ENCODE peak calls at places on chromosomes 2 and 18, in nine cellular contexts. One of them, this sample, is unnamed.

GRCh38 chr18:75418293-75418692 is 9.2 kb downstream of the SMIM21 start:
- DNase-seq in endothelial cell: no peak
- DNase-seq in keratinocyte: no peak
- DNase-seq in cardiac muscle cell: no peak
- DNase-seq in cardiac fibroblast: no peak
- DNase-seq in GM12865: no peak
- DNase-seq in ovary: no peak
- DNase-seq in breast epithelium: no peak
- DNase-seq in OCI-LY7: no peak
- DNase-seq in this sample: no peak

GRCh38 chr2:119354860-119355259 is 11.8 kb downstream of the C2orf76 start:
- DNase-seq in GM12865: no peak
- DNase-seq in keratinocyte: no peak
- DNase-seq in ovary: no peak
- DNase-seq in cardiac muscle cell: no peak
- DNase-seq in cardiac fibroblast: no peak
- DNase-seq in endothelial cell: no peak
- DNase-seq in breast epithelium: no peak
- DNase-seq in OCI-LY7: no peak
- DNase-seq in this sample: no peak

GRCh38 chr2:12236136-12236834 is 480.5 kb upstream of the TRIB2 start:
- DNase-seq in ovary: no peak
- DNase-seq in OCI-LY7: no peak
- DNase-seq in breast epithelium: no peak
- DNase-seq in keratinocyte: no peak
- DNase-seq in cardiac muscle cell: no peak
- DNase-seq in endothelial cell: no peak
- DNase-seq in GM12865: no peak
- DNase-seq in cardiac fibroblast: peak
- DNase-seq in this sample: no peak

GRCh38 chr2:177731384-177731783 is 338.8 kb downstream of the AGPS start:
- DNase-seq in breast epithelium: no peak
- DNase-seq in ovary: no peak
- DNase-seq in endothelial cell: no peak
- DNase-seq in OCI-LY7: no peak
- DNase-seq in cardiac muscle cell: no peak
- DNase-seq in keratinocyte: no peak
- DNase-seq in GM12865: no peak
- DNase-seq in cardiac fibroblast: no peak
- DNase-seq in this sample: no peak

GRCh38 chr18:76162886-76163285 is 332.2 kb downstream of the ZNF516 start:
- DNase-seq in ovary: no peak
- DNase-seq in keratinocyte: no peak
- DNase-seq in cardiac fibroblast: no peak
- DNase-seq in cardiac muscle cell: no peak
- DNase-seq in OCI-LY7: no peak
- DNase-seq in GM12865: no peak
- DNase-seq in breast epithelium: no peak
- DNase-seq in endothelial cell: no peak
- DNase-seq in this sample: no peak

GRCh38 chr18:78293940-78294401 is 685.6 kb upstream of the SALL3 start:
- DNase-seq in GM12865: no peak
- DNase-seq in OCI-LY7: no peak
- DNase-seq in cardiac muscle cell: no peak
- DNase-seq in endothelial cell: no peak
- DNase-seq in cardiac fibroblast: no peak
- DNase-seq in keratinocyte: no peak
- DNase-seq in ovary: no peak
- DNase-seq in breast epithelium: no peak
- DNase-seq in this sample: no peak

GRCh38 chr2:16952368-16952767 is 286.7 kb upstream of the CYRIA start:
- DNase-seq in keratinocyte: no peak
- DNase-seq in cardiac fibroblast: no peak
- DNase-seq in ovary: no peak
- DNase-seq in GM12865: no peak
- DNase-seq in endothelial cell: no peak
- DNase-seq in breast epithelium: no peak
- DNase-seq in OCI-LY7: no peak
- DNase-seq in cardiac muscle cell: peak
- DNase-seq in this sample: no peak

GRCh38 chr18:49638891-49639557 is 77.2 kb downstream of the LIPG start:
- DNase-seq in endothelial cell: no peak
- DNase-seq in cardiac fibroblast: no peak
- DNase-seq in OCI-LY7: no peak
- DNase-seq in ovary: no peak
- DNase-seq in keratinocyte: no peak
- DNase-seq in GM12865: no peak
- DNase-seq in breast epithelium: no peak
- DNase-seq in cardiac muscle cell: no peak
- DNase-seq in this sample: no peak

GRCh38 chr2:44836174-44836573 is 105.3 kb upstream of the SIX3 start:
- DNase-seq in OCI-LY7: no peak
- DNase-seq in GM12865: peak
- DNase-seq in keratinocyte: no peak
- DNase-seq in cardiac muscle cell: no peak
- DNase-seq in breast epithelium: no peak
- DNase-seq in endothelial cell: no peak
- DNase-seq in ovary: no peak
- DNase-seq in cardiac fibroblast: no peak
- DNase-seq in this sample: no peak

GRCh38 chr2:954687-955000 is 4.0 kb downstream of the SNTG2 start:
- DNase-seq in keratinocyte: no peak
- DNase-seq in GM12865: no peak
- DNase-seq in endothelial cell: no peak
- DNase-seq in ovary: no peak
- DNase-seq in cardiac muscle cell: no peak
- DNase-seq in cardiac fibroblast: no peak
- DNase-seq in breast epithelium: no peak
- DNase-seq in OCI-LY7: no peak
- DNase-seq in this sample: no peak

GRCh38 chr2:50773533-50773932 is 258.4 kb downstream of the NRXN1 start:
- DNase-seq in cardiac fibroblast: no peak
- DNase-seq in cardiac muscle cell: no peak
- DNase-seq in ovary: no peak
- DNase-seq in keratinocyte: no peak
- DNase-seq in endothelial cell: no peak
- DNase-seq in breast epithelium: no peak
- DNase-seq in OCI-LY7: no peak
- DNase-seq in GM12865: no peak
- DNase-seq in this sample: no peak

GRCh38 chr2:183172220-183172887 is 48.1 kb downstream of the NUP35 start:
- DNase-seq in cardiac fibroblast: no peak
- DNase-seq in cardiac muscle cell: no peak
- DNase-seq in keratinocyte: no peak
- DNase-seq in endothelial cell: no peak
- DNase-seq in GM12865: no peak
- DNase-seq in ovary: no peak
- DNase-seq in OCI-LY7: no peak
- DNase-seq in breast epithelium: no peak
- DNase-seq in this sample: no peak

GRCh38 chr2:19141234-19142004 is 217.0 kb downstream of the OSR1 start:
- DNase-seq in OCI-LY7: no peak
- DNase-seq in GM12865: no peak
- DNase-seq in cardiac muscle cell: no peak
- DNase-seq in ovary: no peak
- DNase-seq in keratinocyte: no peak
- DNase-seq in breast epithelium: no peak
- DNase-seq in endothelial cell: no peak
- DNase-seq in cardiac fibroblast: peak
- DNase-seq in this sample: no peak

GRCh38 chr18:12839526-12840196 is 44.4 kb downstream of the PTPN2 start:
- DNase-seq in breast epithelium: no peak
- DNase-seq in cardiac muscle cell: no peak
- DNase-seq in cardiac fibroblast: peak
- DNase-seq in endothelial cell: no peak
- DNase-seq in GM12865: peak
- DNase-seq in ovary: no peak
- DNase-seq in keratinocyte: no peak
- DNase-seq in OCI-LY7: peak
- DNase-seq in this sample: no peak

GRCh38 chr2:229715895-229716507 is 1.6 kb upstream of the DNER start:
- DNase-seq in cardiac muscle cell: peak
- DNase-seq in endothelial cell: peak
- DNase-seq in OCI-LY7: peak
- DNase-seq in cardiac fibroblast: peak
- DNase-seq in keratinocyte: no peak
- DNase-seq in ovary: no peak
- DNase-seq in breast epithelium: no peak
- DNase-seq in GM12865: peak
- DNase-seq in this sample: no peak

GRCh38 chr2:207012461-207012860 is 73.1 kb downstream of the CPO start:
- DNase-seq in OCI-LY7: no peak
- DNase-seq in keratinocyte: peak
- DNase-seq in breast epithelium: no peak
- DNase-seq in GM12865: no peak
- DNase-seq in cardiac fibroblast: peak
- DNase-seq in ovary: no peak
- DNase-seq in endothelial cell: no peak
- DNase-seq in cardiac muscle cell: no peak
- DNase-seq in this sample: no peak

DNA sequence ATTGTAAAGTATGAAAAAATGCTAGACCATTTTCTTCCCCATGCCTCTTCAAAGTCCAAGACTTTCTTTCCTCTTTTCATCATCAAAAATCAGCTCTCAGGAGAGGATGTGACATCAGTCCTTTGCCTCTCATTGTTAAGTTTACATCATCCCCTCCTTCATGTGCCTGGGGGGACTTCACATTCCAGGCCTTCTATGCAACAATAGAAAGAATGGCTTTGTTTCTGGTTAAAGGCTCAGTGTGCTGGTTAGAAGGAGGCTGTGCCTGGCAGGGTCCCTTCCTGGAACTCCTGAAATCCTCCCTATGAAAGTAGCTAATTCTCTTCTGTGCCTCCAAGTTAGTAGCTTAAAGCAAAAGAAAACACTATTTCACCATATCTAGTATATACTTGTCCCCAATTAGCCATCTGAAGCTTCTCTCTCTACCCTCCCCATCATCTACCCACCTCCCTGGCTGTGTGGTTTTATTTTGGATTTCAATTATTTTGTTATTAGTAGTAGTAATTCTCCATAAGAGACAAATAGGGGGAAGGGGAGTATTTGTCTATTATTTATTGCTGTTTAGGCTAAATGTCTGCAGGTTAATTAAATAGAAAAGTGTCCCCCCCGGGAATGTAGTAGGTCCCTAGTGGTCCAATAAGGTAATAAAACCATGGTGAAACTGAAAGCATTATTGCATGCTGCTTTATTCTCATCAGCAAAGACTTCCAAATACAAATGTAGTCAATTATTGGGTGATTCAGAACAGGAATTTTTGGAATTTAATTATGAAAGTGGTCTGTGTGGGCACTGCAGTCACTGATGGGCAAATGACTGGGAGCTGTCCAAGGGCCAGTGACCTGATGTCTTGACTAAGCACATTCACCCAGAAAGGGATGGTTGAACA is 69.0 kb downstream of the CPO start:
- DNase-seq in GM12865: no peak
- DNase-seq in breast epithelium: no peak
- DNase-seq in OCI-LY7: no peak
- DNase-seq in endothelial cell: peak
- DNase-seq in ovary: no peak
- DNase-seq in keratinocyte: peak
- DNase-seq in cardiac muscle cell: no peak
- DNase-seq in cardiac fibroblast: peak
- DNase-seq in this sample: no peak
- TF ChIP-seq CTCF in GM12865: no peak
- TF ChIP-seq CTCF in breast epithelium: peak
- TF ChIP-seq CTCF in OCI-LY7: peak
- TF ChIP-seq CTCF in endothelial cell: peak
- TF ChIP-seq CTCF in ovary: no peak
- TF ChIP-seq CTCF in keratinocyte: no peak
- TF ChIP-seq CTCF in cardiac muscle cell: no peak
- TF ChIP-seq CTCF in cardiac fibroblast: peak
- TF ChIP-seq CTCF in this sample: peak

GRCh38 chr2:66587216-66587615 is 152.3 kb downstream of the MEIS1 start:
- DNase-seq in keratinocyte: no peak
- DNase-seq in breast epithelium: no peak
- DNase-seq in endothelial cell: peak
- DNase-seq in GM12865: no peak
- DNase-seq in OCI-LY7: peak
- DNase-seq in cardiac fibroblast: peak
- DNase-seq in cardiac muscle cell: peak
- DNase-seq in ovary: no peak
- DNase-seq in this sample: no peak
- TF ChIP-seq CTCF in keratinocyte: peak
- TF ChIP-seq CTCF in breast epithelium: no peak
- TF ChIP-seq CTCF in endothelial cell: no peak
- TF ChIP-seq CTCF in GM12865: no peak
- TF ChIP-seq CTCF in OCI-LY7: peak
- TF ChIP-seq CTCF in cardiac fibroblast: peak
- TF ChIP-seq CTCF in cardiac muscle cell: peak
- TF ChIP-seq CTCF in ovary: no peak
- TF ChIP-seq CTCF in this sample: peak

DNA sequence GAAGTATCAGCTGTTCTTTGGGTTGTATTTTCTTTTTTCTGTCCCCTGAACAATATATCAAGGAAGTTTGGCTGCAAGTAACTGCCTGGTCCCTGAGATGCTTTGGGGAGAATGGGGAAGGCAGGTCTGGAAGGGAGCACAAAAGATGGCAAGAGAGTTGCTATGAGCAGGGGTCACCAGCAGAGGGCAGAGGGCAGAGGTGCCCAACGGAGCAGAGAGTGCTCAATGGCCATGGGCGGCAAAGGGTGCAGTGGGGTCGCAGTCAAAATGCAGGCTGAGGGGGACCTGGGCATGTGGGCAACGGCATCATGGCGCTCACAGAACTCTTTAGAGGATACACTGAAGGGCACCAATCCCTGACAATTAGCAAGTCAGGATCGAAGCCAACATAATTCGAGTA is 107.7 kb upstream of the ATP8B1 start:
- DNase-seq in cardiac muscle cell: no peak
- DNase-seq in cardiac fibroblast: no peak
- DNase-seq in ovary: no peak
- DNase-seq in OCI-LY7: peak
- DNase-seq in endothelial cell: peak
- DNase-seq in GM12865: peak
- DNase-seq in keratinocyte: no peak
- DNase-seq in breast epithelium: no peak
- DNase-seq in this sample: no peak
- TF ChIP-seq CTCF in cardiac muscle cell: peak
- TF ChIP-seq CTCF in cardiac fibroblast: peak
- TF ChIP-seq CTCF in ovary: no peak
- TF ChIP-seq CTCF in OCI-LY7: peak
- TF ChIP-seq CTCF in endothelial cell: peak
- TF ChIP-seq CTCF in GM12865: peak
- TF ChIP-seq CTCF in keratinocyte: peak
- TF ChIP-seq CTCF in breast epithelium: no peak
- TF ChIP-seq CTCF in this sample: peak

DNA sequence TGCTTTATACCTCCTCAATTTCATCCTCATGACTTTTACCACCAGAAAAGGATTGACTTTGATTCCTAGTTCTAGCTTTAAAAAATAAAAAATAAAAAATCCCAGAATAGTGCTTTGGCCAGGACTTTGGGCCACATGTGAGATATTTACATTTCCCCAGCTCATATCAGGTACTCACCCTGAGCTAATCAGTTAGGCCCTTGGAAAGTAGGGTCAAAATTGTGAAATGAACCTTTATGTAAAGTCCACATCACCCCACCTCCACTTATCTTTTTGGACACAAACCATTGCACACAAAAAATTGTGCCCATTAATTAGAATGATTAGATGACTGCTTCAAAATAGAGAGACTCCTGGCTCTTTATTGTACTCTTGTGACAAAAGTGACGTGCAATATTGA is 17.2 kb downstream of the ME2 start:
- DNase-seq in breast epithelium: no peak
- DNase-seq in keratinocyte: no peak
- DNase-seq in ovary: no peak
- DNase-seq in OCI-LY7: no peak
- DNase-seq in endothelial cell: no peak
- DNase-seq in cardiac muscle cell: no peak
- DNase-seq in GM12865: no peak
- DNase-seq in cardiac fibroblast: no peak
- DNase-seq in this sample: no peak
- TF ChIP-seq CTCF in breast epithelium: no peak
- TF ChIP-seq CTCF in keratinocyte: no peak
- TF ChIP-seq CTCF in ovary: no peak
- TF ChIP-seq CTCF in OCI-LY7: no peak
- TF ChIP-seq CTCF in endothelial cell: no peak
- TF ChIP-seq CTCF in cardiac muscle cell: no peak
- TF ChIP-seq CTCF in GM12865: no peak
- TF ChIP-seq CTCF in cardiac fibroblast: no peak
- TF ChIP-seq CTCF in this sample: no peak

This sample was measured in type B pancreatic cell.